ENCODE peak calls at places on chromosomes 5 and 9, in ten cellular contexts. P, S, F, N, Y, R, W, L, Q and O are unnamed samples.

GRCh38 chr5:131747180-131748105 is 49.4 kb downstream of the FNIP1 start:
- DNase-seq in P (no peak), S (no peak), F (no peak), N (no peak), Y (no peak), R (no peak), W (peak; percentile 75), L (no peak), Q (no peak), O (no peak)

GRCh38 chr5:9562101-9562500 is 16.2 kb upstream of the SEMA5A start:
- DNase-seq in P (no peak), S (no peak), F (no peak), N (no peak), Y (no peak), R (no peak), W (peak; percentile 11), L (no peak), Q (no peak), O (no peak)

GRCh38 chr9:125750656-125751035 is 3.5 kb downstream of the PBX3 start:
- DNase-seq in P (no peak), S (no peak), F (no peak), N (no peak), Y (no peak), R (no peak), W (peak; percentile 18), L (no peak), Q (no peak), O (no peak)

GRCh38 chr5:78627175-78627574 is 21.4 kb downstream of the LHFPL2 start:
- DNase-seq in P (no peak), S (no peak), F (peak; percentile 7), N (no peak), Y (no peak), R (no peak), W (peak; percentile 60), L (no peak), Q (no peak), O (no peak)

GRCh38 chr9:21317956-21318923 is 13.1 kb upstream of the IFNA5 start:
- DNase-seq in P (no peak), S (no peak), F (no peak), N (peak; percentile 8), Y (peak; percentile 29), R (peak; percentile 35), W (peak; percentile 53), L (peak; percentile 5), Q (peak; percentile 14), O (no peak)

GRCh38 chr5:95986001-95986400 is 24.4 kb upstream of the ELL2 start:
- DNase-seq in P (no peak), S (no peak), F (no peak), N (no peak), Y (no peak), R (no peak), W (no peak), L (no peak), Q (no peak), O (no peak)

GRCh38 chr5:158875272-158875679 is 224.4 kb downstream of the EBF1 start:
- DNase-seq in P (no peak), S (no peak), F (no peak), N (no peak), Y (no peak), R (no peak), W (peak; percentile 16), L (no peak), Q (no peak), O (no peak)

GRCh38 chr9:83343366-83343765 is 194.8 kb downstream of the FRMD3 start:
- DNase-seq in P (no peak), S (no peak), F (no peak), N (no peak), Y (no peak), R (no peak), W (no peak), L (no peak), Q (no peak), O (no peak)

GRCh38 chr5:59732301-59732700 is 161.2 kb downstream of the PDE4D start:
- DNase-seq in P (no peak), S (no peak), F (no peak), N (no peak), Y (no peak), R (no peak), W (no peak), L (no peak), Q (no peak), O (no peak)

GRCh38 chr5:102670224-102670836 is 84.8 kb upstream of the PAM start:
- DNase-seq in P (no peak), S (no peak), F (no peak), N (no peak), Y (peak; percentile 82), R (no peak), W (peak; percentile 26), L (no peak), Q (peak; percentile 39), O (no peak)

GRCh38 chr5:145450286-145450969 is 384.7 kb downstream of the PRELID2 start:
- DNase-seq in P (no peak), S (no peak), F (no peak), N (no peak), Y (no peak), R (no peak), W (peak; percentile 11), L (no peak), Q (no peak), O (no peak)

GRCh38 chr9:21684831-21685362 is 117.5 kb upstream of the MTAP start:
- DNase-seq in P (no peak), S (no peak), F (no peak), N (no peak), Y (no peak), R (no peak), W (peak; percentile 91), L (no peak), Q (no peak), O (no peak)

GRCh38 chr5:98443916-98444315 is 329.5 kb upstream of the RGMB start:
- DNase-seq in P (no peak), S (no peak), F (no peak), N (no peak), Y (no peak), R (no peak), W (no peak), L (no peak), Q (no peak), O (no peak)

GRCh38 chr9:99231708-99232107 is 9.6 kb downstream of the SEC61B start:
- DNase-seq in P (no peak), S (no peak), F (no peak), N (no peak), Y (no peak), R (no peak), W (no peak), L (no peak), Q (no peak), O (no peak)

GRCh38 chr9:108911820-108912219 is 22.1 kb downstream of the ELP1 start:
- DNase-seq in P (no peak), S (no peak), F (no peak), N (no peak), Y (no peak), R (no peak), W (no peak), L (no peak), Q (no peak), O (no peak)